ENCODE peak calls at places on chromosomes 6 and 20, in eight cellular contexts. R is GM12865; Z is AG08395; A is activated CD4-positive, alpha-beta T cell treated with anti-CD3 and anti-CD28 coated beads for 48 hours; E is Right ventricle myocardium superior; Q is GM12878; C is WTC11; L is Calu3. V is an unnamed sample.

GRCh38 chr6:107819976-107820551 is 4.0 kb downstream of the SCML4 start:
- DNase-seq in A (peak), Z (peak), L (no peak), E (no peak), R (no peak), Q (no peak), C (peak), V (no peak)

GRCh38 chr6:14194483-14194882 is 76.9 kb downstream of the CD83 start:
- DNase-seq in A (no peak), E (no peak), C (peak), R (no peak), Q (no peak), Z (no peak), L (no peak), V (no peak)

GRCh38 chr6:167058261-167058660 is 59.1 kb downstream of the CEP43 start:
- DNase-seq in C (no peak), A (no peak), R (no peak), E (no peak), Q (no peak), Z (peak), L (no peak), V (no peak)

GRCh38 chr6:90217621-90218496 is 78.8 kb downstream of the BACH2 start:
- DNase-seq in Q (no peak), Z (no peak), R (no peak), E (no peak), A (peak), C (no peak), L (peak), V (no peak)

GRCh38 chr20:51359947-51360346 is 182.6 kb downstream of the NFATC2 start:
- DNase-seq in L (no peak), A (no peak), E (no peak), Q (no peak), C (no peak), R (no peak), Z (no peak), V (no peak)

GRCh38 chr6:44228433-44228832 is 5.0 kb downstream of the SLC29A1 start:
- DNase-seq in Q (no peak), L (no peak), Z (no peak), E (no peak), A (no peak), R (no peak), C (no peak), V (no peak)

GRCh38 chr6:45422541-45423110 is 44.9 kb upstream of the SUPT3H start:
- DNase-seq in A (peak), L (peak), Z (peak), C (peak), Q (no peak), E (peak), R (peak), V (no peak)

GRCh38 chr20:44422083-44422482 is 53.6 kb upstream of the TTPAL start:
- DNase-seq in A (no peak), R (no peak), C (no peak), E (no peak), Q (no peak), Z (peak), L (no peak), V (no peak)

GRCh38 chr6:86030875-86031274 is 388.2 kb upstream of the SYNCRIP start:
- DNase-seq in A (no peak), E (no peak), R (no peak), Z (no peak), C (no peak), L (no peak), Q (no peak), V (no peak)

GRCh38 chr20:57425150-57426013 is 34.2 kb downstream of the RBM38 start:
- DNase-seq in C (no peak), A (no peak), L (no peak), Z (no peak), E (peak), Q (no peak), R (peak), V (no peak)

GRCh38 chr20:5482791-5483190 is 166.0 kb upstream of the PROKR2 start:
- DNase-seq in E (no peak), L (no peak), Q (no peak), A (no peak), R (no peak), Z (no peak), C (no peak), V (no peak)

GRCh38 chr20:51513545-51513944 is 29.0 kb downstream of the NFATC2 start:
- DNase-seq in E (no peak), A (no peak), R (no peak), Q (no peak), L (no peak), Z (no peak), C (no peak), V (no peak)

GRCh38 chr6:157652601-157653363 is 170.3 kb upstream of the SNX9 start:
- DNase-seq in R (no peak), Q (no peak), A (no peak), E (no peak), L (no peak), Z (no peak), C (no peak), V (no peak)

GRCh38 chr20:41030536-41031242 is 2.1 kb downstream of the TOP1 start:
- DNase-seq in E (no peak), A (no peak), L (no peak), C (no peak), Z (peak), Q (no peak), R (no peak), V (no peak)

GRCh38 chr6:135231469-135231844 is 50.3 kb downstream of the MYB start:
- DNase-seq in E (no peak), R (peak), Z (no peak), L (no peak), C (no peak), Q (peak), A (peak), V (no peak)

GRCh38 chr6:169838291-169839028 is 87.0 kb downstream of the ERMARD start:
- DNase-seq in A (no peak), R (no peak), Z (no peak), E (no peak), C (no peak), Q (no peak), L (no peak), V (no peak)

GRCh38 chr6:36678488-36679042 is at the start of gene CDKN1A:
- DNase-seq in Q (no peak), A (peak), Z (peak), R (peak), C (peak), L (peak), E (peak), V (peak)

GRCh38 chr20:57743450-57744095 is 33.8 kb upstream of the PMEPA1 start:
- DNase-seq in Z (no peak), Q (no peak), C (no peak), A (no peak), E (no peak), R (no peak), L (no peak), V (no peak)

GRCh38 chr20:23143098-23143497 is 57.0 kb upstream of the CD93 start:
- DNase-seq in A (peak), Z (peak), Q (no peak), C (no peak), R (peak), L (peak), E (no peak), V (no peak)

GRCh38 chr6:27668442-27669275 is 195.8 kb upstream of the ZNF184 start:
- DNase-seq in Q (no peak), C (peak), A (peak), R (peak), Z (peak), L (peak), E (peak), V (peak)

GRCh38 chr20:17083738-17084137 is 143.1 kb upstream of the PCSK2 start:
- DNase-seq in Z (no peak), E (no peak), A (no peak), R (no peak), C (peak), Q (no peak), L (no peak), V (no peak)

GRCh38 chr6:19999319-20000191 is 162.4 kb downstream of the ID4 start:
- DNase-seq in Z (no peak), A (peak), Q (peak), R (peak), E (no peak), C (no peak), L (peak), V (peak)